ENCODE peak calls at places on chromosomes 7 and 10, in seven cellular contexts. G, I, T, H, W, V and X are unnamed samples.

GRCh38 chr7:39199951-39200350 is 222.2 kb downstream of the POU6F2 start:
- DNase-seq in T (no peak), G (no peak), I (no peak), W (no peak), V (no peak), H (no peak), X (no peak)

GRCh38 chr7:1979591-1980560 is 252.9 kb downstream of the MAD1L1 start:
- DNase-seq in T (no peak), G (no peak), H (no peak), W (peak; percentile 80), V (no peak), I (no peak), X (no peak)

GRCh38 chr7:56105508-56105907 is 768 bp downstream of the CHCHD2 start:
- DNase-seq in T (peak; percentile 49), H (peak; percentile 46), G (peak; percentile 77), W (no peak), V (no peak), I (peak; percentile 55), X (no peak)

GRCh38 chr7:26061340-26062239 is 90.4 kb upstream of the NFE2L3 start:
- DNase-seq in W (no peak), G (peak; percentile 50), T (peak; percentile 80), H (peak; percentile 46), V (peak; percentile 78), I (peak; percentile 91), X (peak; percentile 80)

GRCh38 chr10:97633921-97634320 is 621 bp upstream of the MORN4 start:
- DNase-seq in G (peak; percentile 18), H (no peak), T (peak; percentile 20), V (no peak), W (no peak), I (peak; percentile 28), X (no peak)

GRCh38 chr7:81816312-81816711 is 46.5 kb upstream of the HGF start:
- DNase-seq in T (no peak), I (no peak), H (no peak), V (no peak), W (no peak), G (no peak), X (no peak)

GRCh38 chr7:133784421-133785045 is 342.6 kb upstream of the LRGUK start:
- DNase-seq in G (no peak), V (no peak), H (no peak), T (no peak), W (no peak), I (no peak), X (no peak)

GRCh38 chr7:128454808-128455555 is 696 bp upstream of the HILPDA start:
- DNase-seq in T (peak; percentile 2), H (no peak), I (no peak), W (no peak), V (no peak), G (peak; percentile 70), X (no peak)

GRCh38 chr10:62083413-62083794 is 181.9 kb downstream of the ARID5B start:
- DNase-seq in W (no peak), G (peak; percentile 72), T (peak; percentile 55), I (peak; percentile 25), V (no peak), H (no peak), X (no peak)

GRCh38 chr7:67438174-67438837 is 441.7 kb downstream of the TYW1 start:
- DNase-seq in G (no peak), I (no peak), H (no peak), T (no peak), V (no peak), W (no peak), X (no peak)

GRCh38 chr10:63543576-63543962 is 22.4 kb downstream of the REEP3 start:
- DNase-seq in H (no peak), I (no peak), G (no peak), W (no peak), T (no peak), V (no peak), X (no peak)

GRCh38 chr10:46268076-46268881 is 18.5 kb upstream of the ANTXRL start:
- DNase-seq in T (no peak), H (no peak), G (no peak), W (no peak), V (no peak), I (no peak), X (no peak)

GRCh38 chr7:84906889-84907288 is 280.0 kb downstream of the SEMA3D start:
- DNase-seq in T (no peak), G (no peak), W (no peak), I (no peak), H (no peak), V (no peak), X (no peak)

GRCh38 chr10:112362833-112363232 is 11.1 kb upstream of the ACSL5 start:
- DNase-seq in I (no peak), V (no peak), W (no peak), G (peak; percentile 27), H (no peak), T (no peak), X (no peak)

GRCh38 chr7:18165176-18165575 is 137.5 kb upstream of the PRPS1L1 start:
- DNase-seq in W (no peak), T (peak; percentile 21), I (no peak), V (no peak), G (peak; percentile 16), H (no peak), X (no peak)

GRCh38 chr7:128867842-128868623 is 5.4 kb downstream of the ATP6V1F start:
- DNase-seq in V (no peak), W (no peak), T (no peak), G (no peak), I (no peak), H (no peak), X (no peak)

GRCh38 chr10:63267414-63268138 is 134.4 kb downstream of the NRBF2 start:
- DNase-seq in W (no peak), H (peak; percentile 61), V (no peak), I (peak; percentile 40), G (peak; percentile 89), T (peak; percentile 98), X (no peak)

GRCh38 chr10:95560288-95561199 is 627 bp downstream of the SORBS1 start:
- DNase-seq in H (no peak), G (peak; percentile 58), W (peak; percentile 86), T (peak; percentile 19), I (peak; percentile 38), V (no peak), X (no peak)

GRCh38 chr10:82813856-82814255 is 938.9 kb downstream of the NRG3 start:
- DNase-seq in I (no peak), W (no peak), H (no peak), V (no peak), G (peak; percentile 6), T (no peak), X (no peak)

GRCh38 chr10:45376364-45376801 is 2.4 kb downstream of the ALOX5 start:
- DNase-seq in V (no peak), I (peak; percentile 49), W (no peak), T (peak; percentile 31), H (no peak), G (no peak), X (no peak)

GRCh38 chr7:94706991-94707390 is 51.1 kb upstream of the SGCE start:
- DNase-seq in V (no peak), T (no peak), I (no peak), W (no peak), G (no peak), H (no peak), X (no peak)

GRCh38 chr10:17607603-17608332 is 9.4 kb downstream of the HACD1 start:
- DNase-seq in I (peak; percentile 14), G (peak; percentile 76), W (no peak), H (no peak), V (no peak), T (peak; percentile 53), X (no peak)

GRCh38 chr7:80783688-80784327 is 135.0 kb downstream of the SEMA3C start:
- DNase-seq in T (peak; percentile 68), W (no peak), H (no peak), I (no peak), G (peak; percentile 35), V (no peak), X (no peak)

GRCh38 chr7:85023066-85023687 is 163.7 kb downstream of the SEMA3D start:
- DNase-seq in I (peak; percentile 55), T (peak; percentile 69), V (peak; percentile 61), H (no peak), W (no peak), G (peak; percentile 70), X (no peak)

GRCh38 chr7:116593359-116594075 is 68.7 kb downstream of the CAV1 start:
- DNase-seq in G (no peak), W (no peak), T (no peak), V (no peak), H (no peak), I (no peak), X (no peak)

DNA sequence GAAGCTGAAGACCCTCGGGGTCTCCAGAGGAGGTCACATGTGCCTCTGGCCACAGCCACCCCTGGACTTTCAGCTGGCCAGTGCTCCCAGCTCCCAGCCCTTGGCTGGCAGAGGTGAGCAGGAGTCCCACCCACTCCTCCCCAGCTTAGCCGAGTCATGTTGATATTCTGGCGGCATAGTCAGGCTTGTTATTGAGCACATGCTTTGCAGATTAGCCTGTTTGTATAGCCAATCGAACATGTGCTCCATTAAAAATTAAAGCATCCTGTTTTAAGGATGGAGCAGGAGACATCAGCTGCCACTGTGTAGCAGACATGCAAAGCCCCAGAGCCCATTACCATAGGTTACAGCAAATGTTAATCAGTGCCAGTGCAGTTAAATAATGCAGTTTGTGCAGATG is 574.7 kb upstream of the GALNT17 start:
- DNase-seq in T (no peak), G (no peak), H (no peak), I (no peak), V (no peak), W (no peak), X (no peak)
- TF ChIP-seq CTCF in T (no peak), G (no peak), H (no peak), I (no peak), V (no peak), W (no peak), X (no peak)

GRCh38 chr10:68333058-68333395 is 299 bp upstream of the PBLD start:
- DNase-seq in V (no peak), I (no peak), H (no peak), T (no peak), G (peak; percentile 74), W (no peak), X (no peak)

GRCh38 chr10:68333452-68333851 is 724 bp upstream of the PBLD start:
- DNase-seq in I (no peak), G (no peak), V (no peak), T (no peak), W (no peak), H (no peak), X (no peak)

GRCh38 chr10:68332259-68333057 is at the start of gene PBLD:
- DNase-seq in T (peak; percentile 86), V (peak; percentile 72), I (peak; percentile 81), H (peak; percentile 64), W (peak; percentile 90), G (peak; percentile 86), X (no peak)

GRCh38 chr10:68330852-68331454 is 911 bp upstream of the HNRNPH3 start:
- DNase-seq in V (peak; percentile 6), I (peak; percentile 30), T (no peak), G (peak; percentile 41), H (no peak), W (peak; percentile 68), X (no peak)

GRCh38 chr10:68331455-68332258 is at the start of gene HNRNPH3:
- DNase-seq in H (peak; percentile 89), G (peak; percentile 99), T (peak; percentile 100), V (peak; percentile 99), I (peak; percentile 99), W (peak; percentile 99), X (peak; percentile 94)
- TF ChIP-seq CTCF in H (no peak), G (no peak), T (no peak), V (no peak), I (no peak), W (no peak), X (no peak)

GRCh38 chr7:24819916-24820689 is 62.8 kb upstream of the GSDME start:
- DNase-seq in T (peak; percentile 89), I (peak; percentile 92), V (peak; percentile 81), W (peak; percentile 85), G (peak; percentile 93), H (peak; percentile 82), X (peak; percentile 76)
- TF ChIP-seq CTCF in T (peak; percentile 95), I (peak; percentile 96), V (peak; percentile 86), W (peak; percentile 89), G (peak; percentile 93), H (peak; percentile 95), X (peak; percentile 85)

GRCh38 chr10:5764422-5765297 is 48.6 kb downstream of the GDI2 start:
- DNase-seq in H (no peak), T (no peak), W (no peak), G (no peak), I (no peak), V (no peak), X (no peak)
- TF ChIP-seq CTCF in H (peak; percentile 33), T (peak; percentile 29), W (no peak), G (no peak), I (no peak), V (no peak), X (no peak)